ENCODE peak calls at places on chromosomes 3 and 15, in four cellular contexts. B, W, F and E are unnamed samples.

GRCh38 chr15:69380100-69380725 is 33.9 kb upstream of the KIF23 start:
- DNase-seq in B (no peak), W (peak; percentile 47), F (no peak), E (no peak)

GRCh38 chr3:61053781-61054496 is 197.3 kb downstream of the FHIT start:
- DNase-seq in B (no peak), W (no peak), F (no peak), E (no peak)

GRCh38 chr3:98333989-98334606 is 19.6 kb upstream of the OR5K4 start:
- DNase-seq in B (no peak), W (no peak), F (no peak), E (no peak)

GRCh38 chr15:88605507-88606436 is 15.4 kb upstream of the AEN start:
- DNase-seq in B (no peak), W (peak; percentile 73), F (no peak), E (no peak)

GRCh38 chr15:81785181-81785580 is 260.6 kb downstream of the MEX3B start:
- DNase-seq in B (no peak), W (no peak), F (no peak), E (no peak)

GRCh38 chr15:38864827-38865604 is 300.4 kb upstream of the RASGRP1 start:
- DNase-seq in B (no peak), W (no peak), F (no peak), E (no peak)

GRCh38 chr15:63712828-63713520 is 115.8 kb downstream of the FBXL22 start:
- DNase-seq in B (peak; percentile 18), W (no peak), F (peak; percentile 30), E (no peak)

GRCh38 chr15:87828608-87829007 is 427.9 kb downstream of the NTRK3 start:
- DNase-seq in B (no peak), W (no peak), F (no peak), E (no peak)

GRCh38 chr3:174101244-174101643 is 703.7 kb downstream of the NLGN1 start:
- DNase-seq in B (no peak), W (no peak), F (peak; percentile 15), E (no peak)

DNA sequence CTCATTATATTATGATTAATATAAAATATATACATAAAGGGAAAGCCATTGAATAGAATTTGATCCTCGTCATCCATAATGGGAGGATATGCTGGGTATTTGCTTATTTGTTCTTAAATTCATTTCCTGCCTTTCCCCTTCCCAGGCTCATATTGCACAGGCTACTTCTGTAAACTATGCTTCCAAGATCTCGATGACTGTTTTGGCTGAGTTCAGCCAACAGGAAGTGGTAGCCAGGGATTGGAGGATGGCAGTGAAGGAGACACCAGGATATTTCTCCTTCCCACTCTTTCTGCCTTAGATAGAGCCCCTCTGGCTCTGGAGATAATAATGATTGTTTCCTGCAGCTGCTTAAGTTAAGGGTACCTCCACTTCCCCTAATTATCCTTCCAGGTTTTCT is 44.3 kb upstream of the DYNC1LI1 start:
- DNase-seq in B (no peak), W (no peak), F (no peak), E (no peak)
- TF ChIP-seq SPI1 in B (no peak), W (peak; percentile 20), F (no peak), E (no peak)

DNA sequence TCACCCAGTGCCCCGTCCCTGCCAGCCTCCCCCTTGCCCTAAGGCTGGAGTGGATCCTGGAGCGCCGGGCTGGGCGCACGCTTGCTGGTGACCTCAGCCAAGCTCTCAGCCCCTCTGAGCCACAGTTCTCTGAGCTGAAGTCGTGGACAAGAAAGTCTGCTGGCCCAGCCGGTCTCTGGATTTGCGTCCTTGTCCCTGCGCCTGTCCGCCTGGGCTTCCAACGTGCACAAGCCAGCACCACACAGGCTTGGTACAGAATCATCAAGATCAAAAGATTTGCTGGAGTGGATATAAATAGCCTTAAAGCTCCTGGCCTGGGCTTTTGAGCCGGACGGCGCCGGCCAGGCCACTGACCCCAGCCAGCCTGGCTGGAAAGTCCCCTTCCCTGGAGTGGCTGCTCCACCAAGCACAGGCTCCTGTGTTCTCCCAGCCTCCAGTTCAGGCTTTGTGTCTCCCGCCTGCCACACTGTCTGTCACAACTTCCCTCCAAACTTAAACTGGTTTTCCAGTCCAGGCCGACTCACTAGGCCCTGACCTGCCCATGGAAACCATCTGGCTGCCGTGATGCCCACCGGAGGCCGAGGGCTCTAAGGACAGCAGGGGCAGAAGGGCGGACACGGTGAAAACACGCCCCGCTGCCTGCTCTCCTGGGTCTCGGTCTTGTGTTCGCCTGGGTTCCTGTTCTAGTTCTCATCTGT is 156.2 kb downstream of the NUP210 start:
- DNase-seq in B (no peak), W (no peak), F (no peak), E (no peak)
- TF ChIP-seq SPI1 in B (no peak), W (no peak), F (no peak), E (no peak)

GRCh38 chr3:24349367-24350019 is 145.2 kb downstream of the THRB start:
- DNase-seq in B (no peak), W (no peak), F (no peak), E (no peak)

GRCh38 chr3:24354230-24354629 is 140.4 kb downstream of the THRB start:
- DNase-seq in B (no peak), W (no peak), F (no peak), E (no peak)

GRCh38 chr3:24352893-24353553 is 141.6 kb downstream of the THRB start:
- DNase-seq in B (no peak), W (peak; percentile 49), F (no peak), E (no peak)

GRCh38 chr3:24348348-24348747 is 146.3 kb downstream of the THRB start:
- DNase-seq in B (no peak), W (no peak), F (no peak), E (no peak)

GRCh38 chr3:24351779-24352469 is 142.7 kb downstream of the THRB start:
- DNase-seq in B (no peak), W (peak; percentile 95), F (no peak), E (no peak)
- TF ChIP-seq SPI1 in B (no peak), W (no peak), F (no peak), E (no peak)

GRCh38 chr3:105827959-105828358 is 40.9 kb downstream of the CBLB start:
- DNase-seq in B (no peak), W (peak; percentile 40), F (no peak), E (no peak)
- TF ChIP-seq SPI1 in B (no peak), W (no peak), F (no peak), E (no peak)

DNA sequence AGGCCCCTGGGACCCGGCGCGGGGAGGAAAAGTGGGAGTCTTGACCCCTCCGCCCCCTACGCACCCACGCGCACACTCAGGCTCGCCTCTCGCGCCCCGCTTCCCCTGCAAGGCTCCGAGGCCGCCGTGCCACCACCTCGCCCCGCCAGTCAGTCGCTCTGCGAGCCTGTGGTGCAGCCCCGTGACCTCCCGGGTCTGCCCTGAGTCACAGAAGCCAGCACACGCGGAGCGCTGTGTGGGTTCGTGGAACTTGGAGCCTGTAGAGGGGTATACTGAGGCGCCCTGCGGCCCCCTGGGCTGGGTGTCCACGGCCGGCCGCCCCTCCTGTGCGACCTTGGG is 387 bp upstream of the ALS2CL start:
- DNase-seq in B (no peak), W (no peak), F (no peak), E (no peak)
- TF ChIP-seq SPI1 in B (no peak), W (no peak), F (no peak), E (no peak)

GRCh38 chr15:31867536-31868442 is 162.5 kb upstream of the CHRNA7 start:
- DNase-seq in B (peak; percentile 29), W (peak; percentile 69), F (peak; percentile 11), E (peak; percentile 40)

GRCh38 chr15:31869640-31870335 is 160.5 kb upstream of the CHRNA7 start:
- DNase-seq in B (no peak), W (no peak), F (no peak), E (no peak)

GRCh38 chr15:31871159-31871886 is 159.0 kb upstream of the CHRNA7 start:
- DNase-seq in B (no peak), W (peak; percentile 20), F (no peak), E (peak; percentile 21)

GRCh38 chr15:31871887-31872281 is 158.4 kb upstream of the CHRNA7 start:
- DNase-seq in B (no peak), W (no peak), F (no peak), E (no peak)

GRCh38 chr15:31870336-31871158 is 159.8 kb upstream of the CHRNA7 start:
- DNase-seq in B (peak; percentile 73), W (peak; percentile 84), F (no peak), E (peak; percentile 64)
- TF ChIP-seq SPI1 in B (no peak), W (no peak), F (no peak), E (no peak)

DNA sequence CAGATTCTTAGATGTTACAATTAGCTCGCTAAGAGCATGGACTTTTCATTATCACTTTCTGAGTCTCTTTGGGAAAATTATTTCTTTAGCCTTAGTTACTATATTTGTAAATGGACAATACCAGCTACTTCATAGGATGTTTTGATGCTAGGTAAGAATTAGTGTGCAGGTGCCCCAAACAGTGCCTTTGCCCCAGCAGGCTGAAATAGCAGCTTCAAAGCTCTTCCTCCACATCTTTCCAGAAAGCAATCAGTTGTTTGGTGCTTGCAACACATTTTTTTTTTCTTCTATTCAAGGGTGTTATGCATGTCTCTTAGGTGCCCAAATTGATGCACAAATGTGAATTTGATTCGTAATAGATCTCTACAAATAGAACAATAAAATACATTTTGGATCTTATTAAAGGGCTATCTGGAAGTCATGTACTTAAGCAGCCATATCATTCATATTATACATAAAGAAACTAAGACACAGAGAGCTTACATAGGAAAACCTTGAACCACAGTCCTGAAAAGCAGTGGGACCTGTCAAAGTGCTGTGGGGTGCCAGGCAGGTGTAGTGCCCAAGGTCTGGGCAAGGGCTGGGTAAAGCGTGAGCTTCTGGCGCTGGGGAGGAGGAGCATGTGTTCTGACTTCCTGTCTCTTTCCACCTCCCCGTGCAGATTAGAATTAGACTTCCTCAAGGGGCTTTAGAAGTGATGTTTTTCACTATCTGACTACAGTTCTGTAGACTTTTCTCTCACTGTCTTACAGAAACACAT is 62.9 kb downstream of the FNDC3B start:
- DNase-seq in B (no peak), W (no peak), F (no peak), E (peak; percentile 66)
- TF ChIP-seq SPI1 in B (peak; percentile 54), W (peak; percentile 54), F (peak; percentile 47), E (peak; percentile 79)

GRCh38 chr3:63043631-63044030 is 168.4 kb upstream of the CADPS start:
- DNase-seq in B (no peak), W (peak; percentile 0), F (no peak), E (no peak)

GRCh38 chr3:63047068-63047467 is 171.9 kb upstream of the CADPS start:
- DNase-seq in B (no peak), W (peak; percentile 1), F (no peak), E (no peak)

GRCh38 chr3:63046152-63046551 is 170.9 kb upstream of the CADPS start:
- DNase-seq in B (no peak), W (no peak), F (no peak), E (no peak)

GRCh38 chr3:63046580-63046979 is 171.4 kb upstream of the CADPS start:
- DNase-seq in B (no peak), W (no peak), F (no peak), E (no peak)

DNA sequence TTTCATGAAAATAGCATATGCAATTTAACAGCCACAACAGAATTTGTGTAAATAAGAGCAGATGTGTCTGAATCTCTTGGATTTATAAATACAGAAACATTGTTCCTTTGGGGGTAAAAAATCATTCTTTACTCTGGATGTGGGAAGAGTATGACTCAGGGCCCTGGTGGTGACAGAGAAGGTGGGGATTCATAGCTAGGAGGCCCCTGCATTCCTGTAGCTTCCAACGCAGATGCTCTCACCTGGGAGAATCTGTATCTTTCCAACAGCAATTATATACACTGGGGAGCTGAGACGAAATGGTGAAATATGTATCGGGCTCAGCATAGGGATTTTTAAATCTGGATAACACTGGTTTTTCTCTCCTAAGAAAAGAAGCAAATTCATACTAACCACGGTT is 167.7 kb upstream of the CADPS start:
- DNase-seq in B (no peak), W (no peak), F (no peak), E (no peak)
- TF ChIP-seq SPI1 in B (no peak), W (no peak), F (no peak), E (no peak)

GRCh38 chr3:3627104-3627503 is 172.1 kb upstream of the LRRN1 start:
- DNase-seq in B (no peak), W (no peak), F (no peak), E (no peak)
- TF ChIP-seq SPI1 in B (no peak), W (no peak), F (no peak), E (no peak)